ENCODE peak calls at places on chromosomes 13 and 19, in nine cellular contexts. M, D, P, R, S, Q, K, A and C are unnamed samples.

GRCh38 chr13:32147193-32147592 is 115.6 kb downstream of the FRY start:
- DNase-seq in M (no peak), D (no peak), P (no peak), R (no peak), S (no peak), Q (no peak), K (no peak), A (no peak), C (no peak)

GRCh38 chr19:46821512-46822359 is 28.9 kb downstream of the AP2S1 start:
- DNase-seq in M (no peak), D (no peak), P (no peak), R (peak), S (no peak), Q (no peak), K (peak), A (peak), C (peak)

GRCh38 chr19:11018179-11018578 is 57.3 kb downstream of the SMARCA4 start:
- DNase-seq in M (no peak), D (no peak), P (no peak), R (no peak), S (no peak), Q (no peak), K (no peak), A (no peak), C (peak)

GRCh38 chr13:90968510-90968909 is 379.0 kb upstream of the MIR17HG start:
- DNase-seq in M (peak), D (no peak), P (no peak), R (no peak), S (peak), Q (peak), K (no peak), A (no peak), C (peak)

GRCh38 chr19:49512970-49513745 is 697 bp downstream of the FCGRT start:
- DNase-seq in M (no peak), D (no peak), P (no peak), R (no peak), S (no peak), Q (no peak), K (no peak), A (peak), C (peak)

GRCh38 chr13:39618546-39618945 is 15.6 kb upstream of the LHFPL6 start:
- DNase-seq in M (no peak), D (no peak), P (no peak), R (no peak), S (no peak), Q (no peak), K (no peak), A (no peak), C (no peak)

GRCh38 chr19:9306443-9306842 is 3.2 kb downstream of the ZNF699 start:
- DNase-seq in M (peak), D (no peak), P (peak), R (no peak), S (peak), Q (no peak), K (no peak), A (no peak), C (no peak)

GRCh38 chr19:30344446-30345425 is 27.4 kb upstream of the ZNF536 start:
- DNase-seq in M (no peak), D (no peak), P (no peak), R (no peak), S (no peak), Q (no peak), K (no peak), A (no peak), C (no peak)

GRCh38 chr13:49641810-49642291 is 13.5 kb downstream of the ARL11 start:
- DNase-seq in M (no peak), D (no peak), P (peak), R (no peak), S (peak), Q (no peak), K (no peak), A (no peak), C (no peak)

GRCh38 chr19:21440321-21440720 is 43.4 kb downstream of the ZNF493 start:
- DNase-seq in M (no peak), D (no peak), P (no peak), R (no peak), S (no peak), Q (no peak), K (no peak), A (no peak), C (no peak)

GRCh38 chr13:20728579-20729300 is 25.2 kb downstream of the IL17D start:
- DNase-seq in M (no peak), D (no peak), P (no peak), R (no peak), S (no peak), Q (no peak), K (no peak), A (no peak), C (no peak)

GRCh38 chr13:113646376-113646775 is 11.6 kb downstream of the ATP4B start:
- DNase-seq in M (no peak), D (no peak), P (no peak), R (no peak), S (no peak), Q (no peak), K (no peak), A (no peak), C (no peak)

GRCh38 chr13:73075546-73075945 is 16.7 kb downstream of the KLF5 start:
- DNase-seq in M (no peak), D (no peak), P (no peak), R (no peak), S (no peak), Q (no peak), K (no peak), A (no peak), C (no peak)

GRCh38 chr13:31485651-31486051 is 253.7 kb upstream of the RXFP2 start:
- DNase-seq in M (no peak), D (no peak), P (no peak), R (no peak), S (no peak), Q (no peak), K (no peak), A (no peak), C (no peak)

GRCh38 chr19:23222998-23223652 is 27.1 kb downstream of the ZNF724 start:
- DNase-seq in M (no peak), D (no peak), P (no peak), R (no peak), S (no peak), Q (no peak), K (no peak), A (no peak), C (no peak)

GRCh38 chr13:62207388-62207787 is 791.7 kb upstream of the PCDH20 start:
- DNase-seq in M (no peak), D (no peak), P (no peak), R (no peak), S (no peak), Q (no peak), K (no peak), A (no peak), C (no peak)

GRCh38 chr13:87172166-87172825 is 498.9 kb upstream of the SLITRK5 start:
- DNase-seq in M (no peak), D (no peak), P (no peak), R (no peak), S (no peak), Q (no peak), K (no peak), A (no peak), C (no peak)

GRCh38 chr13:111575719-111576118 is 255.3 kb downstream of the TEX29 start:
- DNase-seq in M (no peak), D (no peak), P (no peak), R (no peak), S (no peak), Q (no peak), K (no peak), A (no peak), C (peak)

GRCh38 chr19:31516756-31517155 is 167.5 kb upstream of the TSHZ3 start:
- DNase-seq in M (no peak), D (no peak), P (no peak), R (no peak), S (no peak), Q (no peak), K (no peak), A (no peak), C (no peak)

GRCh38 chr13:63446329-63446728 is 2030.7 kb upstream of the PCDH20 start:
- DNase-seq in M (no peak), D (no peak), P (no peak), R (no peak), S (no peak), Q (no peak), K (no peak), A (no peak), C (no peak)

GRCh38 chr19:16473875-16474397 is 2.2 kb upstream of the EPS15L1 start:
- DNase-seq in M (no peak), D (no peak), P (no peak), R (no peak), S (no peak), Q (no peak), K (no peak), A (no peak), C (no peak)

GRCh38 chr19:33419763-33420080 is 46.2 kb downstream of the CEBPG start:
- DNase-seq in M (no peak), D (no peak), P (no peak), R (no peak), S (no peak), Q (no peak), K (no peak), A (no peak), C (no peak)

GRCh38 chr19:11848594-11849263 is at the start of gene ZNF439:
- DNase-seq in M (peak), D (peak), P (peak), R (peak), S (peak), Q (no peak), K (peak), A (peak), C (no peak)

GRCh38 chr13:86846501-86846900 is 824.7 kb upstream of the SLITRK5 start:
- DNase-seq in M (no peak), D (no peak), P (peak), R (no peak), S (peak), Q (no peak), K (no peak), A (no peak), C (no peak)

GRCh38 chr13:44918323-44919102 is 70.8 kb downstream of the NUFIP1 start:
- DNase-seq in M (peak), D (peak), P (peak), R (peak), S (peak), Q (peak), K (peak), A (peak), C (peak)

GRCh38 chr13:114161644-114162532 is 17.2 kb upstream of the CFAP97D2 start:
- DNase-seq in M (no peak), D (no peak), P (no peak), R (no peak), S (no peak), Q (no peak), K (no peak), A (no peak), C (no peak)

GRCh38 chr13:50691176-50691681 is 152.3 kb downstream of the DLEU7 start:
- DNase-seq in M (no peak), D (no peak), P (no peak), R (no peak), S (no peak), Q (no peak), K (no peak), A (no peak), C (no peak)

GRCh38 chr19:55600336-55601028 is 394 bp downstream of the ZNF524 start:
- DNase-seq in M (no peak), D (no peak), P (peak), R (no peak), S (peak), Q (no peak), K (no peak), A (no peak), C (peak)

GRCh38 chr19:31126236-31126635 is 223.0 kb downstream of the TSHZ3 start:
- DNase-seq in M (no peak), D (no peak), P (no peak), R (no peak), S (peak), Q (no peak), K (no peak), A (no peak), C (no peak)

GRCh38 chr19:2426661-2427322 is 594 bp downstream of the TIMM13 start:
- DNase-seq in M (peak), D (peak), P (peak), R (no peak), S (no peak), Q (peak), K (peak), A (peak), C (no peak)

GRCh38 chr13:33026489-33027152 is 10.4 kb downstream of the KL start:
- DNase-seq in M (no peak), D (no peak), P (no peak), R (no peak), S (no peak), Q (no peak), K (no peak), A (peak), C (no peak)

GRCh38 chr13:39095500-39095899 is 57.2 kb downstream of the NHLRC3 start:
- DNase-seq in M (no peak), D (no peak), P (no peak), R (no peak), S (no peak), Q (no peak), K (no peak), A (no peak), C (no peak)

GRCh38 chr19:45293682-45294081 is 29.0 kb downstream of the CKM start:
- DNase-seq in M (no peak), D (no peak), P (no peak), R (no peak), S (no peak), Q (no peak), K (no peak), A (no peak), C (no peak)

GRCh38 chr19:1592023-1592754 is 476 bp downstream of the MBD3 start:
- DNase-seq in M (peak), D (peak), P (peak), R (peak), S (peak), Q (peak), K (peak), A (peak), C (peak)

GRCh38 chr19:398719-399118 is 10.2 kb downstream of the C2CD4C start:
- DNase-seq in M (no peak), D (no peak), P (no peak), R (no peak), S (no peak), Q (no peak), K (no peak), A (no peak), C (no peak)